ENCODE peak calls at places on chromosomes 7 and 10, in four cellular contexts. U, E, L and D are unnamed samples.

GRCh38 chr7:115038158-115038557 is 116.3 kb downstream of the MDFIC start:
- DNase-seq in U (no peak), E (no peak), L (no peak), D (no peak)

GRCh38 chr10:122161795-122162194 is 109.3 kb upstream of the BTBD16 start:
- DNase-seq in U (no peak), E (no peak), L (no peak), D (no peak)

GRCh38 chr7:78095549-78095948 is 297.0 kb downstream of the PHTF2 start:
- DNase-seq in L (no peak), E (no peak), U (no peak), D (no peak)

GRCh38 chr7:12423995-12424745 is 20.5 kb upstream of the VWDE start:
- DNase-seq in L (no peak), E (no peak), U (peak; percentile 80), D (no peak)

GRCh38 chr10:131077724-131078123 is 233.8 kb downstream of the TCERG1L start:
- DNase-seq in E (no peak), U (no peak), L (no peak), D (no peak)

GRCh38 chr7:91940171-91940570 is 491 bp upstream of the AKAP9 start:
- DNase-seq in U (peak; percentile 25), L (peak; percentile 61), E (peak; percentile 14), D (peak; percentile 37)

GRCh38 chr7:148972360-148972759 is 55.9 kb downstream of the PDIA4 start:
- DNase-seq in U (no peak), E (no peak), L (no peak), D (no peak)

GRCh38 chr7:142454862-142455261 is 197.0 kb upstream of the PRSS58 start:
- DNase-seq in L (no peak), E (no peak), U (no peak), D (no peak)

GRCh38 chr10:75396861-75397570 is 4.5 kb downstream of the ZNF503 start:
- DNase-seq in L (no peak), U (peak; percentile 47), E (no peak), D (no peak)

GRCh38 chr7:81004098-81004497 is 85.2 kb upstream of the SEMA3C start:
- DNase-seq in E (no peak), U (no peak), L (no peak), D (no peak)

GRCh38 chr10:96509017-96509641 is 4.6 kb downstream of the TLL2 start:
- DNase-seq in U (no peak), L (no peak), E (no peak), D (no peak)

GRCh38 chr7:141593134-141593533 is 41.9 kb downstream of the AGK start:
- DNase-seq in L (peak; percentile 56), U (no peak), E (no peak), D (no peak)

GRCh38 chr10:31399631-31400030 is 80.6 kb downstream of the ZEB1 start:
- DNase-seq in U (no peak), L (no peak), E (no peak), D (no peak)

GRCh38 chr7:55898287-55898686 is 11.0 kb downstream of the ZNF713 start:
- DNase-seq in E (no peak), L (no peak), U (no peak), D (no peak)

GRCh38 chr7:117350027-117350426 is 27.2 kb upstream of the WNT2 start:
- DNase-seq in L (no peak), U (no peak), E (no peak), D (no peak)

GRCh38 chr7:158321936-158322615 is 265.5 kb downstream of the PTPRN2 start:
- DNase-seq in E (no peak), U (no peak), L (no peak), D (no peak)

GRCh38 chr7:25862254-25862992 is 289.6 kb upstream of the NFE2L3 start:
- DNase-seq in E (peak; percentile 56), L (peak; percentile 96), U (peak; percentile 100), D (peak; percentile 96)

GRCh38 chr10:3099291-3100092 is 32.1 kb downstream of the PFKP start:
- DNase-seq in U (no peak), E (peak; percentile 45), L (no peak), D (no peak)

GRCh38 chr10:102398172-102399020 is 2.9 kb downstream of the NFKB2 start:
- DNase-seq in L (no peak), U (no peak), E (no peak), D (no peak)

GRCh38 chr10:73888514-73888913 is 14.2 kb upstream of the CAMK2G start:
- DNase-seq in E (no peak), U (no peak), L (no peak), D (no peak)

GRCh38 chr10:68330852-68331454 is 911 bp upstream of the HNRNPH3 start:
- DNase-seq in L (no peak), E (no peak), U (no peak), D (peak; percentile 24)

GRCh38 chr7:3370068-3370704 is 69.1 kb downstream of the SDK1 start:
- DNase-seq in L (no peak), E (no peak), U (no peak), D (no peak)

GRCh38 chr10:79444243-79445119 is 943 bp downstream of the ZCCHC24 start:
- DNase-seq in E (no peak), U (peak; percentile 67), L (peak; percentile 74), D (peak; percentile 21)

GRCh38 chr7:52197234-52197633 is 838.2 kb upstream of the POM121L12 start:
- DNase-seq in U (no peak), E (no peak), L (no peak), D (no peak)

GRCh38 chr7:155412416-155413253 is 45.3 kb upstream of the EN2 start:
- DNase-seq in U (peak; percentile 79), E (peak; percentile 42), L (peak; percentile 79), D (peak; percentile 78)

GRCh38 chr7:69445549-69445948 is 152.7 kb upstream of the AUTS2 start:
- DNase-seq in U (no peak), E (no peak), L (no peak), D (no peak)

GRCh38 chr10:92181575-92181974 is 109.3 kb downstream of the CPEB3 start:
- DNase-seq in U (no peak), E (peak; percentile 8), L (no peak), D (peak; percentile 24)

GRCh38 chr10:84762754-84763394 is 434.5 kb downstream of the CCSER2 start:
- DNase-seq in U (peak; percentile 30), L (peak; percentile 22), E (no peak), D (peak; percentile 11)

GRCh38 chr10:109676703-109677102 is 246.6 kb downstream of the XPNPEP1 start:
- DNase-seq in L (no peak), U (no peak), E (no peak), D (no peak)

DNA sequence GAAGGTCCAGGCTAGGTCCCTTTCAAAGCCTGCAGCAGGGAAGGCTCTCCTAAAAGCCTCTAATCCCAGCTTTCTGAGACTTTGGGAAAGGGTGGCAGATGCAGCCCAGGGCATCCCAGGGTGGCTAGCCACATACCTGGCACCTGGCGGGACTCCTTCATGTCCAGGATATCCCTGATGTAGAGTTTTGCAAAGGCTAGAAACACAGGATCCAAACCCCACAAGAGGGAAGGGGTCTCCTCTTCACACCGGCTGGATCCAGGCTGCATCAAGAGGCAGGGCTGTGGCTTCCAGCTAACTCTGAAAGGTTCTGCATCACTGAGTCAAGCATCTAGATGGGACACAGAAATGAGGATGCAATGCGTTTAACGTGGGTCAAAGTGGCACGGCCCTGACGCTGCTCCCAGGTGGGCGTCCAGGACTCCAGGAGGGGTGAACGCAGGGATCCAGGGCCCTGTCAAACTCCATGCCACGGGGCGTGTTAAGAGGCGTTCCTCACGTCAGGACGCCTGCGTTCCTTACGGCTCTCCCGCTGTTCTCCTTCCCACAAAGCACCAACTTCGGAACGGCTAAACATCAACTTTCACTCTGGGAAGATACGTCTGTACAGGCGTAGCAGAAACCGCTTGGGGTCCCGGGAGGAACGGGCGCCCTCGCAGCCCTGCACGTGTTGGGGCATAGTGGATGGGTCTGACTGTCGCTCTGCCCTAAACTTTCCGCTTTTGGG is 495 bp downstream of the STN1 start:
- DNase-seq in L (peak; percentile 17), U (peak; percentile 18), E (peak; percentile 18), D (peak; percentile 68)
- TF ChIP-seq JUN in L (no peak), U (no peak), E (no peak), D (no peak)

GRCh38 chr7:90349305-90349704 is 2.8 kb downstream of the GTPBP10 start:
- DNase-seq in E (peak; percentile 63), U (no peak), L (no peak), D (no peak)
- TF ChIP-seq HMGXB4 in E (no peak), U (no peak), L (no peak), D (no peak)

GRCh38 chr10:99814143-99814542 is 31.7 kb downstream of the ABCC2 start:
- DNase-seq in L (no peak), U (no peak), E (no peak), D (no peak)
- TF ChIP-seq JUN in L (no peak), U (no peak), E (no peak), D (no peak)

GRCh38 chr7:73519867-73520672 is 2.0 kb downstream of the BAZ1B start:
- DNase-seq in U (no peak), L (peak; percentile 43), E (peak; percentile 33), D (peak; percentile 23)
- TF ChIP-seq HMGXB4 in U (no peak), L (no peak), E (no peak), D (no peak)

GRCh38 chr7:33669251-33669670 is 236.1 kb upstream of the BMPER start:
- DNase-seq in E (peak; percentile 70), U (no peak), L (no peak), D (no peak)

GRCh38 chr7:33674804-33675411 is 230.4 kb upstream of the BMPER start:
- DNase-seq in L (no peak), E (no peak), U (no peak), D (no peak)

GRCh38 chr7:33677556-33677955 is 227.8 kb upstream of the BMPER start:
- DNase-seq in E (no peak), U (no peak), L (no peak), D (no peak)

GRCh38 chr7:33671521-33672262 is 233.6 kb upstream of the BMPER start:
- DNase-seq in U (no peak), L (no peak), E (no peak), D (no peak)

DNA sequence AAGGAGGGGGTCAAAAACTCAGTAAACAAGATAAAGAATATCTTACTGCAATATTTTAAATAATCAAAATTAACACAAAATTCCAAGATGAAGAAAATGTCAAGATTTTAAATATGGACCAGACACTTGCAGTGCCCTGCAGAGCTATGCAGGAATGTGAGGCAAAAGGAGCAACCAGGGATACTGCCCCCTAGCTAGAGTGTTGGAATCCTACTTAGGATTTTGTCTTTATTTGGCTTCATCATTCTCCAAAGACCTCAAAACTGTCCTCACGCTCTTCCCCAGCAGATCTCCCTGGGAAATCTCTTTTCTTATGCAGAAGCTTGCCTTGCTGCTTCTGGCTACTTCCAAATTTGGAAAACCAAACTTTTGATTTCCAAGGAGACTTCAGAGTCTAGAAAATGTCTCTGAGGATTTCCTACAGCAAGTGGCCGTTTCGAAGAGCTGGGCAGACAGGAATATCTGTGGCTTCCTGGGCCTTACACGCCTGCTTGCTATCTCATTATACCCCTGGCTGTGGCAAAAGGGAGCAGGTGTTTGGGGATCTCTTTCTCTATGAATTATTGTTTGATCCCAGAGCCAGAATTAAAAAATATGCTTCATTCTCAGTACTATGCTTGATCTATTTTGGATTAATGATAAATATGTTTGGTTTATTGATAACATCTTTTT is 232.2 kb upstream of the BMPER start:
- DNase-seq in L (no peak), E (no peak), U (peak; percentile 16), D (no peak)
- TF ChIP-seq JUN in L (no peak), E (no peak), U (no peak), D (no peak)

GRCh38 chr7:94620703-94621118 is 35.2 kb downstream of the SGCE start:
- DNase-seq in U (no peak), L (no peak), E (peak; percentile 82), D (peak; percentile 78)
- TF ChIP-seq HMGXB4 in U (no peak), L (no peak), E (no peak), D (no peak)

GRCh38 chr10:21888959-21889358 is 114.6 kb downstream of the DNAJC1 start:
- DNase-seq in U (no peak), E (no peak), L (no peak), D (no peak)
- TF ChIP-seq JUN in U (no peak), E (no peak), L (no peak), D (no peak)

GRCh38 chr7:140061607-140061930 is 1.2 kb downstream of the PARP12 start:
- DNase-seq in E (no peak), U (no peak), L (no peak), D (no peak)
- TF ChIP-seq HMGXB4 in E (no peak), U (no peak), L (no peak), D (no peak)